ENCODE peak calls at places on chromosomes 3 and 15, in seven cellular contexts. U, K, V, N, F, C and E are unnamed samples.

GRCh38 chr3:111667621-111668239 is 72.6 kb upstream of the ZBED2 start:
- DNase-seq in U (peak), K (no peak), V (no peak), N (peak), F (no peak), C (peak), E (peak)

GRCh38 chr3:151733613-151734012 is at the start of gene AADACL2:
- DNase-seq in U (peak), K (no peak), V (no peak), N (no peak), F (no peak), C (no peak), E (no peak)

GRCh38 chr3:170196833-170197232 is 15.3 kb upstream of the PHC3 start:
- DNase-seq in U (peak), K (no peak), V (peak), N (no peak), F (no peak), C (no peak), E (no peak)

GRCh38 chr3:57998366-57999283 is 9.6 kb upstream of the FLNB start:
- DNase-seq in U (peak), K (no peak), V (no peak), N (no peak), F (no peak), C (no peak), E (peak)

GRCh38 chr3:71416868-71417267 is 166.7 kb downstream of the FOXP1 start:
- DNase-seq in U (no peak), K (no peak), V (no peak), N (no peak), F (no peak), C (no peak), E (peak)

GRCh38 chr3:50242778-50243551 is 7.0 kb downstream of the GNAI2 start:
- DNase-seq in U (peak), K (peak), V (no peak), N (peak), F (no peak), C (peak), E (peak)

GRCh38 chr3:89303721-89304120 is 196.3 kb downstream of the EPHA3 start:
- DNase-seq in U (peak), K (no peak), V (no peak), N (no peak), F (no peak), C (no peak), E (no peak)

GRCh38 chr15:101499863-101500713 is 10.6 kb upstream of the PCSK6 start:
- DNase-seq in U (no peak), K (peak), V (no peak), N (no peak), F (no peak), C (no peak), E (peak)

GRCh38 chr3:16697437-16698258 is 92.4 kb upstream of the DAZL start:
- DNase-seq in U (peak), K (no peak), V (no peak), N (no peak), F (no peak), C (no peak), E (no peak)

GRCh38 chr3:123951522-123952447 is 9.2 kb downstream of the CCDC14 start:
- DNase-seq in U (no peak), K (no peak), V (no peak), N (no peak), F (no peak), C (no peak), E (no peak)

GRCh38 chr15:91865486-91865885 is 12.0 kb downstream of the SLCO3A1 start:
- DNase-seq in U (no peak), K (no peak), V (no peak), N (no peak), F (no peak), C (no peak), E (no peak)

GRCh38 chr3:123026551-123027291 is 842 bp downstream of the SEMA5B start:
- DNase-seq in U (no peak), K (peak), V (no peak), N (no peak), F (peak), C (peak), E (peak)

GRCh38 chr3:192935441-192935840 is 17.8 kb upstream of the MB21D2 start:
- DNase-seq in U (peak), K (no peak), V (no peak), N (no peak), F (no peak), C (no peak), E (no peak)

GRCh38 chr3:72523409-72524172 is 324.7 kb downstream of the SHQ1 start:
- DNase-seq in U (no peak), K (peak), V (no peak), N (no peak), F (no peak), C (peak), E (peak)

GRCh38 chr15:22786868-22787698 is 639 bp downstream of the NIPA1 start:
- DNase-seq in U (peak), K (peak), V (no peak), N (no peak), F (peak), C (no peak), E (peak)

GRCh38 chr15:96324192-96324895 is 6.2 kb upstream of the NR2F2 start:
- DNase-seq in U (no peak), K (no peak), V (no peak), N (no peak), F (no peak), C (no peak), E (no peak)

GRCh38 chr3:196688349-196688748 is 23.7 kb downstream of the CEP19 start:
- DNase-seq in U (peak), K (peak), V (no peak), N (no peak), F (no peak), C (no peak), E (no peak)

GRCh38 chr3:140455476-140455875 is 222.4 kb upstream of the TRIM42 start:
- DNase-seq in U (no peak), K (no peak), V (no peak), N (no peak), F (no peak), C (no peak), E (no peak)

GRCh38 chr3:189839576-189839975 is 208.4 kb downstream of the TP63 start:
- DNase-seq in U (peak), K (no peak), V (peak), N (no peak), F (no peak), C (no peak), E (no peak)

GRCh38 chr3:179450901-179451334 is 352 bp downstream of the GNB4 start:
- DNase-seq in U (no peak), K (no peak), V (no peak), N (peak), F (no peak), C (no peak), E (no peak)

GRCh38 chr15:27730878-27731277 is 368.2 kb downstream of the OCA2 start:
- DNase-seq in U (peak), K (no peak), V (no peak), N (no peak), F (no peak), C (no peak), E (no peak)

GRCh38 chr15:71051539-71051938 is 63.7 kb upstream of the THSD4 start:
- DNase-seq in U (peak), K (peak), V (no peak), N (no peak), F (no peak), C (no peak), E (no peak)

GRCh38 chr3:132721479-132722164 is 587 bp downstream of the NPHP3 start:
- DNase-seq in U (peak), K (peak), V (no peak), N (no peak), F (peak), C (no peak), E (peak)

GRCh38 chr3:41580274-41580959 is 381.1 kb downstream of the CTNNB1 start:
- DNase-seq in U (no peak), K (no peak), V (no peak), N (no peak), F (no peak), C (no peak), E (no peak)

GRCh38 chr3:150469031-150469930 is 61.2 kb downstream of the TSC22D2 start:
- DNase-seq in U (peak), K (no peak), V (peak), N (no peak), F (no peak), C (no peak), E (no peak)

GRCh38 chr3:14366233-14366632 is 36.2 kb upstream of the SLC6A6 start:
- DNase-seq in U (no peak), K (no peak), V (no peak), N (no peak), F (no peak), C (no peak), E (no peak)

GRCh38 chr3:57983734-57984518 is 24.3 kb upstream of the FLNB start:
- DNase-seq in U (peak), K (peak), V (no peak), N (no peak), F (no peak), C (peak), E (peak)

GRCh38 chr3:47443611-47443995 is 32.1 kb downstream of the SCAP start:
- DNase-seq in U (no peak), K (no peak), V (no peak), N (no peak), F (no peak), C (no peak), E (no peak)

GRCh38 chr15:66864871-66865281 is 162.8 kb downstream of the SMAD6 start:
- DNase-seq in U (no peak), K (no peak), V (no peak), N (no peak), F (no peak), C (no peak), E (no peak)

GRCh38 chr3:162492446-162493081 is 996.0 kb downstream of the OTOL1 start:
- DNase-seq in U (peak), K (no peak), V (peak), N (no peak), F (no peak), C (no peak), E (no peak)

GRCh38 chr3:127170794-127171193 is 22.1 kb upstream of the PRR23E start:
- DNase-seq in U (peak), K (no peak), V (peak), N (no peak), F (peak), C (no peak), E (no peak)

GRCh38 chr15:41544650-41545015 is 576 bp upstream of the RPAP1 start:
- DNase-seq in U (no peak), K (peak), V (no peak), N (no peak), F (no peak), C (no peak), E (peak)

GRCh38 chr15:83323296-83323711 is 38.8 kb upstream of the BNC1 start:
- DNase-seq in U (peak), K (no peak), V (peak), N (no peak), F (peak), C (no peak), E (no peak)

GRCh38 chr3:150497956-150498355 is 48.3 kb downstream of the SERP1 start:
- DNase-seq in U (peak), K (no peak), V (no peak), N (no peak), F (no peak), C (no peak), E (no peak)

GRCh38 chr3:13822042-13822441 is 57.8 kb downstream of the WNT7A start:
- DNase-seq in U (peak), K (no peak), V (peak), N (no peak), F (no peak), C (no peak), E (peak)

GRCh38 chr15:31360843-31361763 is 34.5 kb downstream of the KLF13 start:
- DNase-seq in U (no peak), K (no peak), V (no peak), N (peak), F (no peak), C (peak), E (peak)

DNA sequence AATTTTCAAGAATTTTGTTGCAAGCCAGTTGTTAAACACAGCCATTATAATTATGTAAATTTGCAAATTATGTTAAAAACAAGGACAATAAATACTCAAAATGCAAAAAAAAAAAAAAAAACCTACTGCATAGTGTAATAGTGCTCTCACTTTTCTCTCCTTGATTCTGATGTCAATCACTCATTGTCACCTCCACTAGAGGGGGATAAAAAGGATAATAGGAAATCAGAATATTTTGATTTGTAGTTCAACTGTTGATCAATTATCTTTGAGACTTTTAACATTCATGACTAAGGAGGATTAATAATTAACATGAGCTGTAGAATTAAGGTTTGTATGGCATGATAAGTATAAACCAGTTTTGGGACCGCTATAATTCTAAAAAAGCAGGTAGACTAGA is 40.2 kb downstream of the PPARG start:
- DNase-seq in U (no peak), K (no peak), V (no peak), N (no peak), F (no peak), C (no peak), E (no peak)
- TF ChIP-seq CTCF in U (no peak), K (no peak), V (no peak), N (no peak), F (no peak), C (no peak), E (no peak)

DNA sequence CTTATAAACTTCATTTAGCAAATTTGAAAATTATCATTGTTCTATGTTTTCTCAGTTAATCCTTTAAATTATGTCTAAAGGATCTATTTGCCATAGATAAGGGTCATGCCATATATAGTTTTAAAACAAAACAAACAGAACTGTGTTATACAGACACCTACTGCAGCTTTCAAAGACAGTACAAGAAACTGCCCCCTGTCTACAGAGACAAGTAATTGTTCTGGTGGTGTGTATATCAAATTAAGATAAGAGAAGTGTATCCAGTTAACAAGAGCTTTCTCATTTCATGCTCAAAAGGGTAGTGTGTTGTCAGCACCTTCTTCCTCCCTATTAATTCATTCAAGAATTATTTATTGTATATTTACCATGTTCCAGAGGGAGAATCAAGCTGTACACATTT is 201.2 kb downstream of the FMN1 start:
- DNase-seq in U (peak), K (no peak), V (no peak), N (no peak), F (no peak), C (no peak), E (no peak)
- TF ChIP-seq CTCF in U (peak), K (no peak), V (peak), N (no peak), F (no peak), C (peak), E (no peak)

DNA sequence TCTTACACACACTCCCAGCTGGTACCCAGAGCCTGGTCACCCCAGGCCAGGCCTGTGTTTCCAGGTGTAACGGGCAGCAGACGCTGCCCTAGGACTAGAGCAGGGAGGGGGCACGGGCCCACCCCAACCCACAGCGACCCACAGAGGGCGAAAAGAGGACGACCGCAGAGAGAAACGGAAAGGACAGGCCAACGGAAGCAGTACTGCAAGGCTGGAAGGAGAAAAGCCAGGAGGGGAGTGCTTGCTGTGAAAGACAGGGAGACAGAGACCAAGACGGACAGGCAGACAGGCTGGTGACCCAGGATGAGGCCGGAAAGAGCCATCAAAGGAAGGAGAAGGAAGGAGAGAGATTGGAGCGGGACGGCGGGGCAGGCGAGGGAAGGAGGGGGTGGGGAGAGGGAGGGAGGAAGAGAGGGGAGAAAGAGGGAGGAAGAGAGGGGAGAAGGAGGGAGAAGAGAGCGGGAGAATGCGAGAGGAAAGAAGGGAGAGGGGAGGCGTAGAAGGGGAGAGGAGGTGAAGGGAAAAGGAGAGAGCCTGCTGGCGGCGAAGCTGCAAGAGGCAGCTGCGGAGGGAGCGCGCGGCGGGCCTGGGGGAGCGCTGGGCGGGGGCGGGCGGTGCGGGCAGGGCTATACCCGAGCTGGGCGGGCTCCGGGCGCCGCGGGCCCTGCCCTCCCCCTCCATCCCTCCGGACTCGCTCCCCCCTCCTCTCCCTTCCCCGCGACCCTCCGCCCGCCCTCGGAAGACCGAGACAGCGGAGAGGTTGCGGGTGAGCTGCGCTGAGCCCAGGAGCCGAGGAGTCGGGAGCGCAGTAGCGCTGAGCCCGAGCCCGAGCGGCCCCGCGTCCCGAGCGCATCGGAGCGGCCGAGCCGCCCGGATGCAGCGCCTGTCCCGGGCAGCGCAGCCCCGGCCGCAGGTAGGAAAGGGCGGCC is at the start of gene SLC6A1:
- DNase-seq in U (no peak), K (peak), V (no peak), N (no peak), F (peak), C (no peak), E (no peak)
- TF ChIP-seq CTCF in U (no peak), K (peak), V (no peak), N (no peak), F (no peak), C (no peak), E (no peak)

DNA sequence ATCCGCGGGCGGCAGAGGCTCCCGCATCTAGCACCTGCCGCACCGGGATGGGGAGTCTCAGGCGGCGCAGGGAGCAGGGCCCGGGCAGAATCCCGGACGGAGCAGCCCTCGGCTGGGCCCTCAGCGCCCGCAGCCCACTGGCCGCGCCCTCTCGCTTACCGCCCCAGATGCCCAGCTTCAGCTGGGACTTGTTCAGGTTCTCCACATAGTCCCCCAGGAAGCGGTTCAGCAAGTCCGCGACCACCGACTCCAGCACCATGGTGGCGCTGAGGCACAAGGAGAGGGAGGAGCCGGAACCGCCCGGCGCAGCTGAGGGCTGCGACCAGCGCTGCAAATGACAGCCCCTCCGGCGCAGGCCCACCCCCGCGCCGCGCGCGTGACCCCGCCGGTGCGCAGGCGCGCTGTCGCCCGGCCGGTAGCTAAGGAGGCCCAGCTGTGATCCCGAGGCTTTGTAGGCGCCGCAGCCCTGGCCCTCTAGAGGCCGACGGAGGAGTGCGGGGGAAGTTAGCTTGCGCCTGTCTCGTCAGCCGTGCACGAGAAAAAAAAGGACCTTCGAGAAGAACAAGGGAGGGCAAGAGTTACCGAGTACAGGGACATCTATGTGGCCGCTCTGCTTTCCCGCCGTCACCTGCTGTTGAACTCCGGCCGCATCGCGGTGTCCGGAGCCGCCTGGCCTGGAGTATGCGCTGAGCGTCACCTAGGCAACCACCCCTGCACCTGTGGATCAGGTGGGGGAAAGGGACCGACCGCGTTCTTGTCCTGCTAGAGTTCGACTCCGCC is at the start of gene VPS13C:
- DNase-seq in U (peak), K (peak), V (peak), N (peak), F (peak), C (peak), E (peak)
- TF ChIP-seq CTCF in U (peak), K (peak), V (peak), N (peak), F (peak), C (peak), E (peak)

DNA sequence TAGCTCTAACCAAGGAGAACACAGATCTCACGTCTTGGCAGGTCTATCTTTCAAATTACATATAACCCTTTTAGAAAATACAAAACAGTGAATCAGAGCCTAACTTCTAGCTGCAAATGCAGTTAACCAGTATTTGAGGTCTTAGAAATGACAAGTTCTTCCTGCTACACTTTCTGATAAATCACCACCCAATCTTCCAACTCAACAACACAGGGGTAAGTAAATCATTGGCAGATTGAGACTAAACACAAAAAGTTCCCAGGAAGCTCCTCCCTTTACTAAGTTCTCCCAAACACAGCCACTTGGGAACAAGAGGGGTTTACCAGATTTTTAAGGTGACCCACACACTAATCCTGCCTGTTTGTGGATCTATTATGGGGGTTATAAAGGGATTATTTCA is at the start of gene A4GNT:
- DNase-seq in U (no peak), K (no peak), V (no peak), N (no peak), F (no peak), C (no peak), E (no peak)
- TF ChIP-seq CTCF in U (no peak), K (no peak), V (no peak), N (no peak), F (no peak), C (no peak), E (no peak)